ENCODE peak calls at places on chromosomes 3 and 15, in nine cellular contexts. One of them, this sample, is unnamed.

GRCh38 chr15:52102468-52102867 is 10.1 kb downstream of the BCL2L10 start:
- DNase-seq in RPMI7951: peak; percentile 74
- DNase-seq in dermis microvascular lymphatic vessel endothelial cell: peak; percentile 34
- DNase-seq in left ventricle myocardium superior: no peak
- DNase-seq in DND-41: no peak
- DNase-seq in BE2C: no peak
- DNase-seq in posterior cingulate gyrus: no peak
- DNase-seq in CD4-positive, CD25-positive, alpha-beta regulatory T cell: no peak
- DNase-seq in caudate nucleus: no peak
- DNase-seq in this sample: no peak

GRCh38 chr3:13018039-13018431 is 55.2 kb downstream of the IQSEC1 start:
- DNase-seq in DND-41: no peak
- DNase-seq in caudate nucleus: no peak
- DNase-seq in CD4-positive, CD25-positive, alpha-beta regulatory T cell: no peak
- DNase-seq in BE2C: no peak
- DNase-seq in left ventricle myocardium superior: no peak
- DNase-seq in RPMI7951: peak; percentile 87
- DNase-seq in dermis microvascular lymphatic vessel endothelial cell: peak; percentile 32
- DNase-seq in posterior cingulate gyrus: peak; percentile 79
- DNase-seq in this sample: no peak

GRCh38 chr15:80825361-80826030 is 46.3 kb downstream of the CEMIP start:
- DNase-seq in DND-41: no peak
- DNase-seq in CD4-positive, CD25-positive, alpha-beta regulatory T cell: no peak
- DNase-seq in RPMI7951: no peak
- DNase-seq in BE2C: no peak
- DNase-seq in dermis microvascular lymphatic vessel endothelial cell: no peak
- DNase-seq in left ventricle myocardium superior: peak; percentile 35
- DNase-seq in caudate nucleus: no peak
- DNase-seq in posterior cingulate gyrus: no peak
- DNase-seq in this sample: no peak

GRCh38 chr15:77836116-77836798 is 203.5 kb upstream of the LINGO1 start:
- DNase-seq in RPMI7951: peak; percentile 38
- DNase-seq in BE2C: peak; percentile 48
- DNase-seq in left ventricle myocardium superior: no peak
- DNase-seq in DND-41: no peak
- DNase-seq in CD4-positive, CD25-positive, alpha-beta regulatory T cell: no peak
- DNase-seq in dermis microvascular lymphatic vessel endothelial cell: peak; percentile 49
- DNase-seq in posterior cingulate gyrus: no peak
- DNase-seq in caudate nucleus: no peak
- DNase-seq in this sample: no peak

GRCh38 chr15:40307421-40308165 is at the start of gene PLCB2:
- DNase-seq in CD4-positive, CD25-positive, alpha-beta regulatory T cell: peak; percentile 58
- DNase-seq in DND-41: peak; percentile 70
- DNase-seq in posterior cingulate gyrus: no peak
- DNase-seq in BE2C: peak; percentile 45
- DNase-seq in caudate nucleus: no peak
- DNase-seq in dermis microvascular lymphatic vessel endothelial cell: no peak
- DNase-seq in left ventricle myocardium superior: peak; percentile 63
- DNase-seq in RPMI7951: no peak
- DNase-seq in this sample: no peak

GRCh38 chr15:70617076-70617910 is 146.1 kb downstream of the UACA start:
- DNase-seq in caudate nucleus: no peak
- DNase-seq in left ventricle myocardium superior: no peak
- DNase-seq in dermis microvascular lymphatic vessel endothelial cell: no peak
- DNase-seq in posterior cingulate gyrus: no peak
- DNase-seq in CD4-positive, CD25-positive, alpha-beta regulatory T cell: no peak
- DNase-seq in DND-41: no peak
- DNase-seq in RPMI7951: no peak
- DNase-seq in BE2C: no peak
- DNase-seq in this sample: no peak

GRCh38 chr15:70262591-70263274 is 165.0 kb upstream of the TLE3 start:
- DNase-seq in RPMI7951: no peak
- DNase-seq in left ventricle myocardium superior: no peak
- DNase-seq in posterior cingulate gyrus: no peak
- DNase-seq in CD4-positive, CD25-positive, alpha-beta regulatory T cell: no peak
- DNase-seq in dermis microvascular lymphatic vessel endothelial cell: no peak
- DNase-seq in caudate nucleus: no peak
- DNase-seq in BE2C: no peak
- DNase-seq in DND-41: no peak
- DNase-seq in this sample: no peak

GRCh38 chr15:31148622-31149505 is 47.3 kb upstream of the TRPM1 start:
- DNase-seq in dermis microvascular lymphatic vessel endothelial cell: no peak
- DNase-seq in RPMI7951: no peak
- DNase-seq in caudate nucleus: no peak
- DNase-seq in posterior cingulate gyrus: no peak
- DNase-seq in BE2C: no peak
- DNase-seq in left ventricle myocardium superior: no peak
- DNase-seq in DND-41: no peak
- DNase-seq in CD4-positive, CD25-positive, alpha-beta regulatory T cell: no peak
- DNase-seq in this sample: no peak

GRCh38 chr3:183629546-183630301 is 5.7 kb upstream of the KLHL24 start:
- DNase-seq in caudate nucleus: no peak
- DNase-seq in dermis microvascular lymphatic vessel endothelial cell: no peak
- DNase-seq in RPMI7951: no peak
- DNase-seq in BE2C: no peak
- DNase-seq in DND-41: no peak
- DNase-seq in posterior cingulate gyrus: no peak
- DNase-seq in CD4-positive, CD25-positive, alpha-beta regulatory T cell: no peak
- DNase-seq in left ventricle myocardium superior: no peak
- DNase-seq in this sample: no peak

GRCh38 chr15:87369269-87369668 is 887.3 kb downstream of the NTRK3 start:
- DNase-seq in caudate nucleus: no peak
- DNase-seq in dermis microvascular lymphatic vessel endothelial cell: no peak
- DNase-seq in posterior cingulate gyrus: no peak
- DNase-seq in BE2C: no peak
- DNase-seq in left ventricle myocardium superior: no peak
- DNase-seq in DND-41: no peak
- DNase-seq in RPMI7951: peak; percentile 98
- DNase-seq in CD4-positive, CD25-positive, alpha-beta regulatory T cell: no peak
- DNase-seq in this sample: peak; percentile 80

GRCh38 chr3:99872633-99873254 is 55.1 kb downstream of the CMSS1 start:
- DNase-seq in BE2C: no peak
- DNase-seq in left ventricle myocardium superior: no peak
- DNase-seq in RPMI7951: no peak
- DNase-seq in dermis microvascular lymphatic vessel endothelial cell: no peak
- DNase-seq in posterior cingulate gyrus: no peak
- DNase-seq in CD4-positive, CD25-positive, alpha-beta regulatory T cell: no peak
- DNase-seq in caudate nucleus: no peak
- DNase-seq in DND-41: no peak
- DNase-seq in this sample: no peak

GRCh38 chr3:9881440-9881839 is 1.4 kb upstream of the CIDEC start:
- DNase-seq in left ventricle myocardium superior: no peak
- DNase-seq in posterior cingulate gyrus: no peak
- DNase-seq in dermis microvascular lymphatic vessel endothelial cell: no peak
- DNase-seq in CD4-positive, CD25-positive, alpha-beta regulatory T cell: no peak
- DNase-seq in caudate nucleus: no peak
- DNase-seq in RPMI7951: no peak
- DNase-seq in BE2C: no peak
- DNase-seq in DND-41: no peak
- DNase-seq in this sample: no peak

This sample was measured in AG09309.